ENCODE peak calls at places on chromosomes 5 and 9, in five cellular contexts. R is astrocyte, N is NCI-H2029, T is NCI-H187, F is globus pallidus. S is an unnamed sample.

GRCh38 chr9:3549243-3549642 is 23.4 kb upstream of the RFX3 start:
- DNase-seq in R (no peak), N (no peak), T (no peak), F (no peak), S (no peak)

GRCh38 chr5:64506567-64507321 is 929 bp downstream of the RGS7BP start:
- DNase-seq in R (no peak), N (no peak), T (no peak), F (no peak), S (no peak)

GRCh38 chr9:138010861-138011260 is 133.3 kb downstream of the CACNA1B start:
- DNase-seq in R (no peak), N (no peak), T (no peak), F (no peak), S (no peak)

GRCh38 chr9:8346291-8346690 is 546.7 kb upstream of the DMAC1 start:
- DNase-seq in R (peak), N (no peak), T (no peak), F (no peak), S (no peak)

GRCh38 chr5:16693879-16694278 is 77.1 kb upstream of the RETREG1 start:
- DNase-seq in R (no peak), N (no peak), T (no peak), F (no peak), S (no peak)

GRCh38 chr9:131395027-131395744 is 1.3 kb downstream of the PRRC2B start:
- DNase-seq in R (no peak), N (peak), T (no peak), F (no peak), S (peak)

GRCh38 chr9:114392749-114393112 is 4.9 kb upstream of the AKNA start:
- DNase-seq in R (no peak), N (peak), T (no peak), F (no peak), S (no peak)

GRCh38 chr9:29969856-29970647 is 2396.8 kb upstream of the C9orf72 start:
- DNase-seq in R (no peak), N (no peak), T (no peak), F (no peak), S (no peak)

GRCh38 chr5:154487541-154487940 is 9.5 kb upstream of the HAND1 start:
- DNase-seq in R (no peak), N (no peak), T (no peak), F (no peak), S (no peak)

GRCh38 chr5:944992-945685 is 52.5 kb downstream of the TRIP13 start:
- DNase-seq in R (no peak), N (no peak), T (no peak), F (no peak), S (no peak)

GRCh38 chr9:131402073-131402472 is 8.2 kb downstream of the PRRC2B start:
- DNase-seq in R (peak), N (peak), T (no peak), F (no peak), S (no peak)

GRCh38 chr5:149450199-149450598 is 71.1 kb upstream of the IL17B start:
- DNase-seq in R (peak), N (no peak), T (no peak), F (no peak), S (no peak)

GRCh38 chr5:148011407-148012124 is 52.2 kb upstream of the SPINK5 start:
- DNase-seq in R (peak), N (no peak), T (no peak), F (no peak), S (no peak)

GRCh38 chr9:86953181-86953580 is 5.9 kb upstream of the GAS1 start:
- DNase-seq in R (no peak), N (no peak), T (no peak), F (no peak), S (no peak)

GRCh38 chr9:6007770-6008168 is 7.7 kb downstream of the RANBP6 start:
- DNase-seq in R (peak), N (peak), T (peak), F (peak), S (peak)

GRCh38 chr5:53542917-53543316 is 17.5 kb upstream of the NDUFS4 start:
- DNase-seq in R (no peak), N (no peak), T (no peak), F (no peak), S (no peak)

GRCh38 chr9:98231770-98232478 is 23.5 kb downstream of the TBC1D2 start:
- DNase-seq in R (peak), N (no peak), T (no peak), F (peak), S (no peak)

GRCh38 chr9:95793924-95794828 is 81.3 kb upstream of the ERCC6L2 start:
- DNase-seq in R (peak), N (no peak), T (no peak), F (no peak), S (no peak)

GRCh38 chr5:96641368-96641767 is 20.8 kb upstream of the CAST start:
- DNase-seq in R (no peak), N (no peak), T (no peak), F (no peak), S (no peak)

GRCh38 chr5:127061956-127062355 is 11.3 kb downstream of the C5orf63 start:
- DNase-seq in R (peak), N (no peak), T (no peak), F (no peak), S (no peak)

GRCh38 chr9:30722065-30722464 is 1662.4 kb upstream of the ACO1 start:
- DNase-seq in R (no peak), N (no peak), T (no peak), F (no peak), S (no peak)

GRCh38 chr5:95863383-95863757 is 40.8 kb upstream of the GLRX start:
- DNase-seq in R (no peak), N (no peak), T (no peak), F (peak), S (no peak)

S was measured in NCI-H774.